ENCODE peak calls at places on chromosomes 4 and X, in seven cellular contexts. Z is thoracic aorta; P is lung; S is Caco-2; R is K562; J is Calu3; C is activated CD8-positive, alpha-beta T cell treated with anti-CD3 and anti-CD28 coated beads for 36 hours. K is an unnamed sample.

GRCh38 chrX:47690175-47690574 is 31.2 kb upstream of the UXT start:
- DNase-seq in Z (no peak), C (no peak), S (peak), R (peak), J (no peak), P (no peak), K (no peak)

GRCh38 chr4:45349859-45350258 is 623.5 kb upstream of the GNPDA2 start:
- DNase-seq in P (no peak), C (no peak), S (no peak), J (no peak), Z (no peak), R (no peak), K (no peak)

GRCh38 chr4:135227842-135228241 is 1026.3 kb upstream of the PABPC4L start:
- DNase-seq in Z (no peak), R (no peak), S (no peak), C (no peak), J (no peak), P (no peak), K (no peak)

GRCh38 chr4:37719021-37719420 is 32.8 kb upstream of the RELL1 start:
- DNase-seq in C (no peak), Z (no peak), R (no peak), P (no peak), S (no peak), J (no peak), K (no peak)

GRCh38 chrX:124791492-124792095 is 445.2 kb downstream of the SH2D1A start:
- DNase-seq in R (no peak), C (no peak), S (no peak), Z (no peak), J (no peak), P (no peak), K (no peak)

GRCh38 chr4:26264109-26264508 is 56.7 kb upstream of the RBPJ start:
- DNase-seq in P (no peak), S (no peak), R (no peak), C (no peak), J (no peak), Z (no peak), K (no peak)

GRCh38 chr4:8369426-8370105 is 71.0 kb downstream of the ACOX3 start:
- DNase-seq in S (no peak), J (no peak), Z (no peak), R (no peak), P (no peak), C (no peak), K (no peak)

GRCh38 chr4:93127489-93127888 is 701.1 kb upstream of the ATOH1 start:
- DNase-seq in R (no peak), Z (no peak), C (no peak), P (no peak), S (no peak), J (no peak), K (no peak)

GRCh38 chrX:51851507-51852085 is 41.8 kb upstream of the MAGED1 start:
- DNase-seq in J (no peak), Z (no peak), P (no peak), S (no peak), R (peak), C (peak), K (no peak)

GRCh38 chr4:170243662-170244288 is 154.0 kb upstream of the AADAT start:
- DNase-seq in Z (no peak), J (no peak), S (no peak), P (no peak), C (no peak), R (no peak), K (no peak)

GRCh38 chr4:155667538-155668511 is 1.2 kb downstream of the GUCY1A1 start:
- DNase-seq in P (peak), R (no peak), Z (no peak), C (peak), S (no peak), J (peak), K (peak)

GRCh38 chr4:2280531-2281300 is 18.8 kb upstream of the MXD4 start:
- DNase-seq in J (peak), C (no peak), Z (no peak), R (no peak), S (no peak), P (no peak), K (no peak)

GRCh38 chrX:1910207-1910470 is 295.3 kb downstream of the ASMT start:
- DNase-seq in R (no peak), S (no peak), C (no peak), P (no peak), J (no peak), Z (no peak), K (no peak)

GRCh38 chr4:40953253-40954118 is 203.7 kb downstream of the NSUN7 start:
- DNase-seq in C (no peak), S (no peak), P (no peak), Z (no peak), R (no peak), J (no peak), K (no peak)

GRCh38 chrX:69357293-69357692 is 146.8 kb upstream of the NALF2 start:
- DNase-seq in J (no peak), P (no peak), Z (no peak), S (no peak), C (no peak), R (no peak), K (no peak)

GRCh38 chrX:154348114-154348531 is 26.3 kb downstream of the FLNA start:
- DNase-seq in J (no peak), R (no peak), P (no peak), Z (no peak), C (no peak), S (no peak), K (no peak)

GRCh38 chr4:154036856-154037255 is 248.0 kb upstream of the SFRP2 start:
- DNase-seq in J (no peak), S (no peak), R (no peak), C (no peak), P (no peak), Z (no peak), K (no peak)

GRCh38 chr4:35525192-35525978 is 718.9 kb downstream of the ARAP2 start:
- DNase-seq in C (peak), R (no peak), J (no peak), Z (no peak), P (no peak), S (no peak), K (no peak)

GRCh38 chrX:98897191-98897590 is 1512.9 kb downstream of the PCDH19 start:
- DNase-seq in Z (no peak), R (no peak), C (no peak), J (no peak), P (no peak), S (no peak), K (no peak)

GRCh38 chr4:60743654-60744053 is 456.5 kb upstream of the ADGRL3 start:
- DNase-seq in S (no peak), Z (no peak), C (no peak), J (no peak), R (no peak), P (no peak), K (no peak)

GRCh38 chr4:60746172-60746571 is 454.0 kb upstream of the ADGRL3 start:
- DNase-seq in Z (no peak), C (no peak), P (no peak), S (no peak), R (no peak), J (no peak), K (no peak)

GRCh38 chr4:60744767-60745166 is 455.4 kb upstream of the ADGRL3 start:
- DNase-seq in Z (no peak), S (peak), J (no peak), C (no peak), R (no peak), P (no peak), K (no peak)
- TF ChIP-seq CTCF in Z (no peak), S (peak), J (no peak), C (no peak), R (no peak), P (no peak), K (no peak)

DNA sequence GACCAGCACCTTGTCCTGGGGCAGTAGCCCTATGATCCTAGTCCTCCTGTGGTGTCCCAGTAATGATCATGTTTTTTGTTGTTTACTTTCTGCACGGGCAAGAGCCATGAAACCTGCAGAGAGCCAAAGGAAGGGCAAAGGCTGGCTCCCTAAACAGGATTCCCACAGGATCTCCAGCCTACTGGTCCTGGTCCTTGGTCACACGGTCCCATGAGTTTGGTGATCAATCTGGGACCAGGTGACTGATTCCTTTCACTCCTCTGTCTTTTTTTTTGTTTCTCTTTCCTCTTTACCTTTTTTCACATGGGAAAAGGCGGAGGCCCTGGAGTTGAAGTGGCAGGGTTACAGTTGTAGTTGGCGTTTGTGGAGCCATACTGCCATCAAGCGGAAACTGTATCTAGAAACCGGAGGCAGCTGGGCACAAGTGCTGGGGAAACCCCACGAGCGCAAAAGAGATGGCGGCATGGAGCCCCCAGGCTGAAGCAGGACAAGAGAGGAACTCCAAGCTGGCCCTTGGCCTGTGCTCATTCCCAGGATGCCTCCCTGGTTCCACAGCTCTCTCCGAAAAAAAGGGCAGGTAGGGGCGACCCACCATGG is 34.6 kb downstream of the NBDY start:
- DNase-seq in S (no peak), R (peak), J (no peak), Z (no peak), P (peak), C (no peak), K (peak)
- TF ChIP-seq CTCF in S (no peak), R (no peak), J (no peak), Z (no peak), P (peak), C (no peak), K (peak)

DNA sequence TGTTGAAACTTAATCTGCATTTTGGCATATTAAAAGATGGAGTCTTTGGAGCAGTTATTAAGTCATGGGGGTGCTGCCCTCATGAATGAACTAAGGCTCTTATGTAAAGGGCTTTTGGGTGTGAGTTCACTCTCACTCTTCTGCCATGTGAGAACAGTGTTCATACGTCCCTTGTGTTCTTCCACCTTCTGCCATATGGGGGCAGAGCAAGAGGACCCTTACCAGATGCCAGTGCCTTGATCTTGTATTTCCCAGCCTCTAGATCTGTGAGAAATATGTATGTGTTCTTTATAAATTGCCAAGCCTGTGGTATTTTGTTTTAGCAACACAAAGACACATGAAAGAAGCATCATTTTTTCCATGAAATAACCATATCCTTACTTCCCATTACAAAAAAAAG is 213.9 kb downstream of the SPOCK3 start:
- DNase-seq in S (peak), C (peak), Z (no peak), J (peak), R (no peak), P (no peak), K (no peak)
- TF ChIP-seq CTCF in S (peak), C (peak), Z (no peak), J (no peak), R (no peak), P (no peak), K (peak)

GRCh38 chrX:39477031-39477430 is 620.7 kb downstream of the BCOR start:
- DNase-seq in C (no peak), R (no peak), J (no peak), P (no peak), S (no peak), Z (no peak), K (no peak)

GRCh38 chrX:39475372-39475771 is 622.4 kb downstream of the BCOR start:
- DNase-seq in P (no peak), C (no peak), S (no peak), J (no peak), Z (no peak), R (peak), K (no peak)

GRCh38 chrX:39476596-39476995 is 621.2 kb downstream of the BCOR start:
- DNase-seq in J (no peak), R (peak), C (no peak), Z (no peak), P (no peak), S (no peak), K (no peak)

GRCh38 chrX:39479856-39480255 is 617.9 kb downstream of the BCOR start:
- DNase-seq in C (no peak), R (no peak), P (no peak), S (no peak), J (no peak), Z (no peak), K (no peak)

GRCh38 chrX:39477438-39478120 is 620.2 kb downstream of the BCOR start:
- DNase-seq in J (peak), R (peak), S (no peak), C (peak), Z (no peak), P (no peak), K (no peak)
- TF ChIP-seq CTCF in J (no peak), R (peak), S (no peak), C (peak), Z (no peak), P (no peak), K (peak)

K was measured in GM13977.